ENCODE peak calls at places on chromosomes 12 and 14, in six cellular contexts. A, P, K, Q, W and X are unnamed samples.

GRCh38 chr12:31954925-31955678 is 4.1 kb upstream of the RESF1 start:
- DNase-seq in K (no peak), W (no peak), Q (no peak), P (no peak), A (no peak), X (no peak)

GRCh38 chr14:61644834-61645233 is 50.5 kb upstream of the HIF1A start:
- DNase-seq in Q (no peak), K (peak), A (no peak), W (no peak), P (no peak), X (peak)

GRCh38 chr12:45409966-45410365 is 194.1 kb downstream of the ANO6 start:
- DNase-seq in A (no peak), P (no peak), Q (peak), W (no peak), K (no peak), X (no peak)

GRCh38 chr12:98823012-98823411 is 177.9 kb downstream of the APAF1 start:
- DNase-seq in P (no peak), K (no peak), Q (no peak), W (no peak), A (no peak), X (no peak)

GRCh38 chr12:3132636-3133409 is 55.6 kb downstream of the TSPAN9 start:
- DNase-seq in W (peak), Q (peak), A (no peak), P (peak), K (no peak), X (no peak)

GRCh38 chr12:68455676-68456345 is 123.6 kb upstream of the MDM1 start:
- DNase-seq in Q (peak), P (peak), A (no peak), K (no peak), W (no peak), X (no peak)

GRCh38 chr12:1277905-1278304 is 286.9 kb downstream of the ERC1 start:
- DNase-seq in A (no peak), K (peak), P (no peak), Q (no peak), W (peak), X (peak)

GRCh38 chr14:99579903-99580570 is 24.0 kb downstream of the CCDC85C start:
- DNase-seq in P (no peak), Q (peak), W (peak), A (no peak), K (no peak), X (no peak)

GRCh38 chr12:5567021-5567744 is 135.3 kb downstream of the NTF3 start:
- DNase-seq in W (no peak), K (no peak), Q (no peak), A (no peak), P (no peak), X (no peak)

GRCh38 chr14:72701232-72701555 is 192.7 kb downstream of the DPF3 start:
- DNase-seq in K (no peak), Q (no peak), W (no peak), P (no peak), A (no peak), X (no peak)

GRCh38 chr12:114661245-114661644 is 22.7 kb downstream of the TBX3 start:
- DNase-seq in P (no peak), A (no peak), Q (no peak), W (no peak), K (no peak), X (no peak)

GRCh38 chr14:55936691-55937090 is 181.5 kb upstream of the PELI2 start:
- DNase-seq in W (peak), Q (peak), A (no peak), K (no peak), P (no peak), X (no peak)

GRCh38 chr12:68007466-68007865 is 18.2 kb downstream of the IFNG-AS1 start:
- DNase-seq in K (no peak), P (no peak), Q (peak), W (no peak), A (no peak), X (no peak)

GRCh38 chr12:72815421-72815820 is 543.3 kb downstream of the TRHDE start:
- DNase-seq in W (no peak), A (no peak), P (no peak), Q (no peak), K (no peak), X (no peak)

GRCh38 chr12:88227263-88227662 is 85.2 kb downstream of the TMTC3 start:
- DNase-seq in P (no peak), Q (no peak), W (no peak), K (no peak), A (no peak), X (no peak)

GRCh38 chr12:117968826-117969659 is at the start of gene KSR2:
- DNase-seq in Q (peak), K (peak), P (no peak), A (peak), W (peak), X (peak)

GRCh38 chr14:37202265-37202664 is 4.5 kb downstream of the MIPOL1 start:
- DNase-seq in W (no peak), K (no peak), P (no peak), Q (no peak), A (no peak), X (no peak)

GRCh38 chr14:78232666-78233065 is 62.5 kb downstream of the NRXN3 start:
- DNase-seq in W (no peak), Q (no peak), P (no peak), A (no peak), K (no peak), X (no peak)